ENCODE peak calls at places on chromosome 14, in four cellular contexts. X is dorsolateral prefrontal cortex, S is mammary epithelial cell, Z is aorta. P is an unnamed sample.
A peak's percentile ranks its signal among the peaks of the same experiment; 100 is the strongest.

GRCh38 chr14:44657688-44658388 is 150.8 kb upstream of the FSCB start:
- DNase-seq in Z (no peak), X (no peak), S (peak; percentile 1), P (no peak)

GRCh38 chr14:49970474-49971147 is 77.7 kb downstream of the ARF6 start:
- DNase-seq in Z (no peak), S (no peak), X (no peak), P (peak; percentile 57)

GRCh38 chr14:22739423-22739822 is 27.1 kb upstream of the OXA1L start:
- DNase-seq in S (no peak), Z (no peak), X (no peak), P (no peak)

GRCh38 chr14:77203611-77204456 is 22.2 kb downstream of the TMEM63C start:
- DNase-seq in Z (no peak), S (no peak), X (peak; percentile 47), P (no peak)

GRCh38 chr14:58151264-58151700 is 731 bp downstream of the ARMH4 start:
- DNase-seq in X (no peak), S (no peak), Z (no peak), P (no peak)

GRCh38 chr14:75299064-75299463 is 20.4 kb downstream of the FOS start:
- DNase-seq in S (peak; percentile 20), X (no peak), Z (no peak), P (no peak)

GRCh38 chr14:105411017-105411941 is 8.3 kb upstream of the MTA1 start:
- DNase-seq in X (peak; percentile 42), S (peak; percentile 42), Z (peak; percentile 44), P (no peak)

GRCh38 chr14:99995700-99996356 is 69.4 kb upstream of the EVL start:
- DNase-seq in Z (peak; percentile 73), S (peak; percentile 49), X (peak; percentile 56), P (peak; percentile 79)

GRCh38 chr14:68792022-68792829 is 641 bp downstream of the ZFP36L1 start:
- DNase-seq in S (peak; percentile 30), Z (peak; percentile 64), X (no peak), P (peak; percentile 56)

GRCh38 chr14:92644166-92644565 is 104.3 kb downstream of the LGMN start:
- DNase-seq in S (peak; percentile 87), X (no peak), Z (no peak), P (no peak)

GRCh38 chr14:81363746-81364400 is 36.3 kb downstream of the STON2 start:
- DNase-seq in S (peak; percentile 47), Z (no peak), X (no peak), P (no peak)

GRCh38 chr14:105397350-105397931 is 897 bp upstream of the TEX22 start:
- DNase-seq in X (no peak), S (no peak), Z (peak; percentile 55), P (no peak)

GRCh38 chr14:100332797-100333196 is 9.7 kb downstream of the SLC25A47 start:
- DNase-seq in X (no peak), Z (no peak), S (no peak), P (no peak)

GRCh38 chr14:61561657-61562276 is 133.5 kb upstream of the HIF1A start:
- DNase-seq in S (peak; percentile 91), X (peak; percentile 52), Z (peak; percentile 91), P (peak; percentile 81)

GRCh38 chr14:80930836-80931389 is 10.6 kb downstream of the CEP128 start:
- DNase-seq in Z (no peak), S (peak; percentile 96), X (no peak), P (no peak)

GRCh38 chr14:83816755-83817154 is 1713.2 kb upstream of the FLRT2 start:
- DNase-seq in S (no peak), X (no peak), Z (no peak), P (no peak)

GRCh38 chr14:75915063-75915462 is 66.7 kb downstream of the TGFB3 start:
- DNase-seq in X (no peak), Z (no peak), S (no peak), P (no peak)

GRCh38 chr14:92439551-92440344 is 73.8 kb upstream of the RIN3 start:
- DNase-seq in X (no peak), S (no peak), Z (no peak), P (no peak)

GRCh38 chr14:83342590-83342989 is 1808.9 kb upstream of the SEL1L start:
- DNase-seq in X (no peak), S (no peak), Z (peak; percentile 84), P (peak; percentile 19)

GRCh38 chr14:24216345-24216699 is 456 bp upstream of the MDP1 start:
- DNase-seq in Z (no peak), S (no peak), X (no peak), P (no peak)

GRCh38 chr14:96264850-96265249 is 8.8 kb downstream of the BDKRB1 start:
- DNase-seq in X (no peak), S (no peak), Z (no peak), P (no peak)

GRCh38 chr14:101598571-101599233 is 37.4 kb downstream of the DIO3 start:
- DNase-seq in X (no peak), S (no peak), Z (no peak), P (peak; percentile 13)

GRCh38 chr14:32932302-32932920 is 6.3 kb upstream of the NPAS3 start:
- DNase-seq in Z (no peak), S (no peak), X (no peak), P (no peak)
- H3K27me3 ChIP-seq in Z (no peaks in the 10 kb centered on the region), S (peaks cover 41% of the 10 kb centered on the region), X (no peaks in the 10 kb centered on the region), P (peaks cover 49% of the 10 kb centered on the region)

GRCh38 chr14:53912121-53912520 is 44.5 kb downstream of the BMP4 start:
- DNase-seq in S (no peak), Z (no peak), X (no peak), P (no peak)
- H3K27ac ChIP-seq in S (no peak overlapping the region), Z (no peak overlapping the region), X (no peak overlapping the region), P (no peak overlapping the region)

GRCh38 chr14:53957739-53958138 is 1.1 kb upstream of the BMP4 start:
- DNase-seq in Z (no peak), X (no peak), S (no peak), P (no peak)
- H3K27me3 ChIP-seq in Z (no peaks in the 10 kb centered on the region), X (peaks cover 61% of the 10 kb centered on the region), S (no peaks in the 10 kb centered on the region), P (no peaks in the 10 kb centered on the region)

DNA sequence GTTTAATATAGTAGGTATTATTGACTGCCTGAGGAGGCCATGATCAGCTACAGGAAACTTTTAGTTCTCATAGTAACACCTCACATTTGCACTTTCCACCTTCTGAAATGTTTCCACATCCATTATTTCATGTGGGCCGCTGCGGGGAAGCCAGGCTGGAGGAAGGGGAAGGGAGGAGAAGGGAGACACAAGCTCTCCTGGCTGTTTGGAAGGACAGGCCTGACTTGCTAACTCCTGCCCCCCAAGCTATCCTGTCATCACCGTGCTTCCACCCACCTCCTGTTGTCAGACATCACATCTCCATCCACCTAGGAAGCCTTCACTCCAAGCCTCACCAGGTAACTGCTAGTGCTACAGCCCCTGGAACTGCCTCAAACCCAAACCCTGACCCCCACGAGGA is 9.5 kb downstream of the DPF3 start:
- DNase-seq in S (no peak), Z (no peak), X (no peak), P (no peak)
- H3K27ac ChIP-seq in S (no peak overlapping the region), Z (no peak overlapping the region), X (no peak overlapping the region), P (no peak overlapping the region)

GRCh38 chr14:79294506-79294905 is 916.8 kb downstream of the DIO2 start:
- DNase-seq in S (no peak), X (no peak), Z (no peak), P (no peak)
- H3K27me3 ChIP-seq in S (no peaks in the 10 kb centered on the region), X (no peaks in the 10 kb centered on the region), Z (no peaks in the 10 kb centered on the region), P (no peaks in the 10 kb centered on the region)

P was measured in colonic mucosa.